ENCODE peak calls at places on chromosomes 13 and 19, in nine cellular contexts. V is NB4; Y is stimulated activated CD4-positive, alpha-beta T cell treated with anti-CD3 and anti-CD28 coated beads, Interleukin-15, amount 100 ng/mL, for 24 hours; F is central memory CD4-positive, alpha-beta T cell; L is heart right ventricle; G is GM04504; K is ovary; R is activated CD4-positive, alpha-beta T cell treated with anti-CD3 and anti-CD28 coated beads, Interleukin-2, amount 50 U/mL, for 48 hours; H is left cardiac atrium. U is an unnamed sample.
A peak's percentile ranks its signal among the peaks of the same experiment; 100 is the strongest.

GRCh38 chr13:45781553-45782326 is 69.8 kb downstream of the SIAH3 start:
- DNase-seq in F (no peak), Y (no peak), G (no peak), V (no peak), L (peak; percentile 69), K (no peak), R (no peak), H (peak; percentile 56), U (no peak)

GRCh38 chr19:4058696-4059492 is 7.8 kb downstream of the ZBTB7A start:
- DNase-seq in H (no peak), Y (no peak), R (no peak), K (no peak), L (no peak), F (no peak), G (no peak), V (no peak), U (no peak)

GRCh38 chr13:50509771-50510441 is 333.6 kb downstream of the DLEU7 start:
- DNase-seq in F (no peak), G (no peak), H (no peak), L (no peak), R (no peak), Y (no peak), K (no peak), V (peak; percentile 47), U (no peak)

GRCh38 chr13:93716623-93717022 is 490.0 kb downstream of the GPC6 start:
- DNase-seq in Y (no peak), H (no peak), G (no peak), L (no peak), V (no peak), R (no peak), K (no peak), F (no peak), U (no peak)

GRCh38 chr13:73913043-73913740 is 221.0 kb downstream of the KLF12 start:
- DNase-seq in R (no peak), G (peak; percentile 46), Y (no peak), V (no peak), F (no peak), L (no peak), H (no peak), K (no peak), U (no peak)

GRCh38 chr19:37975071-37975470 is 68.1 kb downstream of the SIPA1L3 start:
- DNase-seq in K (no peak), H (no peak), F (no peak), Y (no peak), G (no peak), V (no peak), R (no peak), L (no peak), U (no peak)

GRCh38 chr19:38304866-38305429 is 897 bp downstream of the C19orf33 start:
- DNase-seq in V (no peak), L (peak; percentile 44), Y (no peak), K (no peak), H (peak; percentile 69), G (no peak), R (no peak), F (no peak), U (no peak)

GRCh38 chr13:99931462-99931861 is 40.1 kb downstream of the ZIC5 start:
- DNase-seq in F (no peak), K (no peak), G (no peak), Y (no peak), L (no peak), R (no peak), V (no peak), H (no peak), U (no peak)

GRCh38 chr13:59086147-59086546 is 1077.6 kb downstream of the DIAPH3 start:
- DNase-seq in F (no peak), R (no peak), L (no peak), H (no peak), V (no peak), Y (no peak), G (no peak), K (no peak), U (no peak)

GRCh38 chr19:35555301-35556005 is 8.0 kb downstream of the ATP4A start:
- DNase-seq in Y (no peak), F (no peak), V (peak; percentile 38), G (no peak), H (no peak), R (no peak), K (no peak), L (no peak), U (no peak)

GRCh38 chr19:52942371-52943133 is 19.3 kb upstream of the ZNF888 start:
- DNase-seq in V (peak; percentile 89), F (peak; percentile 95), H (peak; percentile 92), R (peak; percentile 93), L (peak; percentile 94), G (peak; percentile 54), Y (peak; percentile 91), K (peak; percentile 92), U (peak; percentile 96)

GRCh38 chr19:54465367-54466109 is 2.0 kb upstream of the LENG9 start:
- DNase-seq in K (no peak), R (no peak), F (no peak), G (no peak), L (no peak), Y (no peak), H (peak; percentile 40), V (no peak), U (no peak)

GRCh38 chr13:76296751-76297150 is 589.5 kb downstream of the KCTD12 start:
- DNase-seq in K (no peak), F (no peak), Y (no peak), L (no peak), H (no peak), G (no peak), R (no peak), V (no peak), U (no peak)

GRCh38 chr19:45079911-45080469 is 930 bp downstream of the GEMIN7 start:
- DNase-seq in L (no peak), V (no peak), R (no peak), K (no peak), H (no peak), Y (no peak), G (no peak), F (no peak), U (peak; percentile 29)

GRCh38 chr13:21670883-21671792 is at the start of gene FGF9:
- DNase-seq in R (peak; percentile 72), L (peak; percentile 77), H (peak; percentile 78), Y (peak; percentile 84), V (peak; percentile 84), G (no peak), F (peak; percentile 87), K (peak; percentile 50), U (peak; percentile 86)

GRCh38 chr13:111131048-111131447 is 15.9 kb downstream of the ARHGEF7 start:
- DNase-seq in H (no peak), V (no peak), Y (no peak), K (no peak), R (no peak), F (no peak), L (no peak), G (no peak), U (no peak)

GRCh38 chr19:40355975-40356680 is 7.6 kb downstream of the PLD3 start:
- DNase-seq in L (no peak), H (no peak), V (no peak), K (no peak), F (no peak), G (no peak), Y (no peak), R (no peak), U (no peak)

GRCh38 chr19:3146677-3147100 is 10.9 kb downstream of the GNA15 start:
- DNase-seq in K (no peak), F (peak; percentile 47), L (peak; percentile 55), H (no peak), G (no peak), Y (peak; percentile 77), R (peak; percentile 81), V (peak; percentile 52), U (peak; percentile 57)

GRCh38 chr19:7916137-7916907 is 1.7 kb downstream of the TGFBR3L start:
- DNase-seq in L (no peak), K (no peak), H (no peak), V (peak; percentile 52), R (peak; percentile 59), Y (peak; percentile 74), F (peak; percentile 57), G (no peak), U (peak; percentile 49)

GRCh38 chr13:109200556-109200955 is 571.1 kb downstream of the MYO16 start:
- DNase-seq in Y (no peak), K (no peak), G (no peak), F (no peak), R (no peak), V (no peak), H (no peak), L (no peak), U (no peak)

GRCh38 chr13:25775275-25775674 is 276.5 kb downstream of the SHISA2 start:
- DNase-seq in R (no peak), V (no peak), F (no peak), H (no peak), L (no peak), K (no peak), Y (no peak), G (no peak), U (no peak)

GRCh38 chr13:112635323-112635722 is 47.4 kb upstream of the TUBGCP3 start:
- DNase-seq in H (no peak), L (no peak), V (no peak), Y (no peak), R (no peak), K (no peak), G (no peak), F (no peak), U (no peak)

GRCh38 chr13:28716511-28716910 is 2.3 kb downstream of the SLC46A3 start:
- DNase-seq in V (no peak), G (peak; percentile 78), K (peak; percentile 26), R (no peak), Y (no peak), F (no peak), L (no peak), H (peak; percentile 59), U (no peak)

GRCh38 chr19:18789883-18790565 is 1.1 kb downstream of the COMP start:
- DNase-seq in L (no peak), F (no peak), K (no peak), R (no peak), G (no peak), Y (peak; percentile 59), H (no peak), V (no peak), U (no peak)

GRCh38 chr19:48497728-48498575 is 13.7 kb downstream of the LMTK3 start:
- DNase-seq in F (no peak), R (no peak), L (no peak), V (no peak), H (no peak), K (no peak), Y (no peak), G (no peak), U (no peak)

GRCh38 chr13:25300861-25301346 is 521 bp upstream of the NUP58 start:
- DNase-seq in Y (peak; percentile 27), F (no peak), R (peak; percentile 28), H (peak; percentile 42), K (peak; percentile 28), L (peak; percentile 46), G (no peak), V (no peak), U (no peak)

GRCh38 chr19:47021536-47022139 is 2.0 kb downstream of the NPAS1 start:
- DNase-seq in H (no peak), G (no peak), K (no peak), Y (no peak), F (no peak), V (no peak), R (no peak), L (no peak), U (no peak)

U was measured in CD4-positive, CD25-positive, alpha-beta regulatory T cell.